ENCODE peak calls at places on chromosomes 16 and 17, in six cellular contexts. One of them, this sample, is unnamed.
A peak's percentile ranks its signal among the peaks of the same experiment; 100 is the strongest.

GRCh38 chr16:49700222-49700927 is 155.5 kb downstream of the ZNF423 start:
- DNase-seq in AG04450: no peak
- DNase-seq in A549: no peak
- DNase-seq in CD8-positive, alpha-beta T cell: no peak
- DNase-seq in right lobe of liver: no peak
- DNase-seq in stomach: no peak
- DNase-seq in this sample: no peak

GRCh38 chr16:10629592-10629963 is 49.2 kb upstream of the EMP2 start:
- DNase-seq in AG04450: no peak
- DNase-seq in A549: no peak
- DNase-seq in CD8-positive, alpha-beta T cell: no peak
- DNase-seq in right lobe of liver: no peak
- DNase-seq in stomach: no peak
- DNase-seq in this sample: no peak

GRCh38 chr17:60398227-60398959 is 6.5 kb upstream of the USP32 start:
- DNase-seq in AG04450: no peak
- DNase-seq in A549: no peak
- DNase-seq in CD8-positive, alpha-beta T cell: no peak
- DNase-seq in right lobe of liver: no peak
- DNase-seq in stomach: no peak
- DNase-seq in this sample: no peak

GRCh38 chr17:62093188-62094155 is 28.4 kb upstream of the MED13 start:
- DNase-seq in AG04450: peak; percentile 47
- DNase-seq in A549: peak; percentile 88
- DNase-seq in CD8-positive, alpha-beta T cell: no peak
- DNase-seq in right lobe of liver: peak; percentile 56
- DNase-seq in stomach: no peak
- DNase-seq in this sample: peak; percentile 37

GRCh38 chr17:41679740-41680425 is 8.8 kb upstream of the EIF1 start:
- DNase-seq in AG04450: no peak
- DNase-seq in A549: no peak
- DNase-seq in CD8-positive, alpha-beta T cell: no peak
- DNase-seq in right lobe of liver: no peak
- DNase-seq in stomach: no peak
- DNase-seq in this sample: no peak

GRCh38 chr16:77866769-77867168 is 78.4 kb downstream of the VAT1L start:
- DNase-seq in AG04450: no peak
- DNase-seq in A549: no peak
- DNase-seq in CD8-positive, alpha-beta T cell: no peak
- DNase-seq in right lobe of liver: no peak
- DNase-seq in stomach: no peak
- DNase-seq in this sample: no peak

GRCh38 chr17:31433091-31433790 is 41.8 kb downstream of the RAB11FIP4 start:
- DNase-seq in AG04450: no peak
- DNase-seq in A549: no peak
- DNase-seq in CD8-positive, alpha-beta T cell: peak; percentile 40
- DNase-seq in right lobe of liver: no peak
- DNase-seq in stomach: no peak
- DNase-seq in this sample: no peak

GRCh38 chr16:27515874-27516353 is 33.8 kb downstream of the GTF3C1 start:
- DNase-seq in AG04450: no peak
- DNase-seq in A549: peak; percentile 48
- DNase-seq in CD8-positive, alpha-beta T cell: no peak
- DNase-seq in right lobe of liver: no peak
- DNase-seq in stomach: peak; percentile 27
- DNase-seq in this sample: no peak

GRCh38 chr17:4142107-4142900 is 526 bp downstream of the ZZEF1 start:
- DNase-seq in AG04450: no peak
- DNase-seq in A549: peak; percentile 14
- DNase-seq in CD8-positive, alpha-beta T cell: peak; percentile 16
- DNase-seq in right lobe of liver: peak; percentile 72
- DNase-seq in stomach: peak; percentile 32
- DNase-seq in this sample: no peak

GRCh38 chr16:87963400-87963799 is 12.2 kb downstream of the BANP start:
- DNase-seq in AG04450: no peak
- DNase-seq in A549: no peak
- DNase-seq in CD8-positive, alpha-beta T cell: peak; percentile 47
- DNase-seq in right lobe of liver: no peak
- DNase-seq in stomach: no peak
- DNase-seq in this sample: peak; percentile 64

GRCh38 chr16:3983081-3983520 is 102.6 kb upstream of the CREBBP start:
- DNase-seq in AG04450: no peak
- DNase-seq in A549: peak; percentile 81
- DNase-seq in CD8-positive, alpha-beta T cell: no peak
- DNase-seq in right lobe of liver: peak; percentile 82
- DNase-seq in stomach: peak; percentile 82
- DNase-seq in this sample: no peak

GRCh38 chr17:79824893-79825579 is 14.2 kb downstream of the CBX4 start:
- DNase-seq in AG04450: no peak
- DNase-seq in A549: no peak
- DNase-seq in CD8-positive, alpha-beta T cell: no peak
- DNase-seq in right lobe of liver: no peak
- DNase-seq in stomach: no peak
- DNase-seq in this sample: no peak

GRCh38 chr17:39517224-39517623 is 55.9 kb downstream of the CDK12 start:
- DNase-seq in AG04450: no peak
- DNase-seq in A549: no peak
- DNase-seq in CD8-positive, alpha-beta T cell: no peak
- DNase-seq in right lobe of liver: no peak
- DNase-seq in stomach: no peak
- DNase-seq in this sample: no peak

GRCh38 chr16:71499775-71500364 is 10.7 kb upstream of the ZNF19 start:
- DNase-seq in AG04450: peak; percentile 33
- DNase-seq in A549: peak; percentile 67
- DNase-seq in CD8-positive, alpha-beta T cell: peak; percentile 21
- DNase-seq in right lobe of liver: no peak
- DNase-seq in stomach: no peak
- DNase-seq in this sample: peak; percentile 49

GRCh38 chr17:39688945-39689344 is 1.1 kb upstream of the PGAP3 start:
- DNase-seq in AG04450: no peak
- DNase-seq in A549: no peak
- DNase-seq in CD8-positive, alpha-beta T cell: no peak
- DNase-seq in right lobe of liver: no peak
- DNase-seq in stomach: no peak
- DNase-seq in this sample: no peak

GRCh38 chr17:63629627-63630026 is 7.4 kb downstream of the MAP3K3 start:
- DNase-seq in AG04450: no peak
- DNase-seq in A549: no peak
- DNase-seq in CD8-positive, alpha-beta T cell: no peak
- DNase-seq in right lobe of liver: no peak
- DNase-seq in stomach: no peak
- DNase-seq in this sample: no peak

GRCh38 chr17:5467416-5467815 is 1.4 kb downstream of the DHX33 start:
- DNase-seq in AG04450: no peak
- DNase-seq in A549: no peak
- DNase-seq in CD8-positive, alpha-beta T cell: no peak
- DNase-seq in right lobe of liver: no peak
- DNase-seq in stomach: no peak
- DNase-seq in this sample: no peak

GRCh38 chr17:3978421-3979275 is 14.4 kb upstream of the ATP2A3 start:
- DNase-seq in AG04450: no peak
- DNase-seq in A549: no peak
- DNase-seq in CD8-positive, alpha-beta T cell: no peak
- DNase-seq in right lobe of liver: peak; percentile 12
- DNase-seq in stomach: peak; percentile 78
- DNase-seq in this sample: no peak

GRCh38 chr17:49252148-49252682 is 21.6 kb upstream of the PHOSPHO1 start:
- DNase-seq in AG04450: no peak
- DNase-seq in A549: peak; percentile 59
- DNase-seq in CD8-positive, alpha-beta T cell: no peak
- DNase-seq in right lobe of liver: no peak
- DNase-seq in stomach: no peak
- DNase-seq in this sample: no peak

GRCh38 chr16:59356709-59357108 is 622.6 kb upstream of the GOT2 start:
- DNase-seq in AG04450: no peak
- DNase-seq in A549: peak; percentile 41
- DNase-seq in CD8-positive, alpha-beta T cell: no peak
- DNase-seq in right lobe of liver: no peak
- DNase-seq in stomach: no peak
- DNase-seq in this sample: no peak

GRCh38 chr16:85722066-85722465 is 28.8 kb downstream of the C16orf74 start:
- DNase-seq in AG04450: no peak
- DNase-seq in A549: no peak
- DNase-seq in CD8-positive, alpha-beta T cell: no peak
- DNase-seq in right lobe of liver: no peak
- DNase-seq in stomach: no peak
- DNase-seq in this sample: no peak

DNA sequence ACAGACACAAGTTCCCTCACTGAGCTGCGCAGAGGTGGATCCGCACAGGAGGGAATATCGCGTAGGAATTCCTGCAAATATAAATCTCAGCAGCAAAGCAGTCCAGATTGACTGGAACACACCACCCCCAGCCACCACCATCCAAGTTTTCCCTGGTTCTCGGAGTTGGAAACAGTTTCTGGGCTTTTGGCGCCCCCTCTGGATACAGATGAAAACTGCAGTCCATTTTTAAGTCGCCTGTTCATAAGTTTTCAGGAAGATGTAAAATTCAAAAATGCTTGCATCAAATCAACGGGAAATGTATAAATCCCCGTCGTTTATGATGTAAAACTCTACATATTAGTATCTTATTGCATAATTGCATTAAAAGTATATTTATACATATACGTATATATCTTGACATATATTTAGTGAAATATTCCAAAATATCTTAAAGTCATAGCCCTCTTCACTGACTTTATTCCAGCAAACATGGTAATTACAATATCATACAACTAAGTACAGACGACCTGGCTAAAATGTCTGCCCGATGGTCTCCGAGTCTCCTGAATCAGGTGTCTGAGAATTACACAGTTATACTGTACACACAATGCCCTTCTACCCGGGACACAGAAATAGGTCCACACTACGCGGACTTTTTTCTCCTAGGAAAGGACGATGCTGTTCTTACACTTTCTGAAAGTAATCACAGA is 2.1 kb upstream of the SOX9 start:
- DNase-seq in AG04450: peak; percentile 77
- DNase-seq in A549: peak; percentile 84
- DNase-seq in CD8-positive, alpha-beta T cell: no peak
- DNase-seq in right lobe of liver: peak; percentile 63
- DNase-seq in stomach: peak; percentile 75
- DNase-seq in this sample: peak; percentile 59
- H3K4me3 ChIP-seq in AG04450: peak overlapping the region; percentile 63
- H3K4me3 ChIP-seq in A549: peak overlapping the region; percentile 35
- H3K4me3 ChIP-seq in CD8-positive, alpha-beta T cell: no peak overlapping the region
- H3K4me3 ChIP-seq in right lobe of liver: no peak overlapping the region
- H3K4me3 ChIP-seq in stomach: peak overlapping the region; percentile 48
- H3K4me3 ChIP-seq in this sample: no peak overlapping the region

DNA sequence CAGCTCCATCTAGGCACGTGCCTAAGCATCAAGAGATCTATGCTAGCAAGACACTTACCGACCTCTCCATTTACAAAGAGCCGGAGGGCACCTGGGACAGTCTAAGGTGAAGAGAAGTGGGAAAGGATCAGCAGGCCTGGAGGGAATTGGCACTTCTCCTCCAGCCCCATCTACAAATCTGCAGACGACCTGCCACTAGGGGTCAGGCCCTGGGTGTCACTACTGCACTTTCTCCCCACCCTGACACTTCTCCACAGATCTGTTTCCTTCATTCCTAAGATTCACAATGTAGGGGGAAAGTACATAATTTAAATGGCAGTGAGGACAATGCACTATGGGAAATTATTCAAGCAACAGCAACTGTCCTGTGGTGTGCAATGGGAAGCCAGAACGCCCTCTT is 8.1 kb downstream of the MKS1 start:
- DNase-seq in AG04450: no peak
- DNase-seq in A549: no peak
- DNase-seq in CD8-positive, alpha-beta T cell: no peak
- DNase-seq in right lobe of liver: no peak
- DNase-seq in stomach: no peak
- DNase-seq in this sample: no peak
- TF ChIP-seq CTCF in AG04450: no peak
- TF ChIP-seq CTCF in A549: peak; percentile 26
- TF ChIP-seq CTCF in CD8-positive, alpha-beta T cell: no peak
- TF ChIP-seq CTCF in right lobe of liver: no peak
- TF ChIP-seq CTCF in stomach: no peak
- TF ChIP-seq CTCF in this sample: peak; percentile 18

GRCh38 chr17:77287432-77288068 is 146.8 kb downstream of the SEC14L1 start:
- DNase-seq in AG04450: peak; percentile 63
- DNase-seq in A549: peak; percentile 95
- DNase-seq in CD8-positive, alpha-beta T cell: no peak
- DNase-seq in right lobe of liver: peak; percentile 86
- DNase-seq in stomach: peak; percentile 83
- DNase-seq in this sample: peak; percentile 61
- H3K4me3 ChIP-seq in AG04450: no peak overlapping the region
- H3K4me3 ChIP-seq in A549: peak overlapping the region; percentile 41
- H3K4me3 ChIP-seq in CD8-positive, alpha-beta T cell: no peak overlapping the region
- H3K4me3 ChIP-seq in right lobe of liver: peak overlapping the region; percentile 38
- H3K4me3 ChIP-seq in stomach: no peak overlapping the region
- H3K4me3 ChIP-seq in this sample: no peak overlapping the region

GRCh38 chr17:81402530-81402941 is 7.3 kb downstream of the BAHCC1 start:
- DNase-seq in AG04450: no peak
- DNase-seq in A549: no peak
- DNase-seq in CD8-positive, alpha-beta T cell: no peak
- DNase-seq in right lobe of liver: no peak
- DNase-seq in stomach: no peak
- DNase-seq in this sample: no peak

GRCh38 chr17:81403040-81403467 is 7.8 kb downstream of the BAHCC1 start:
- DNase-seq in AG04450: no peak
- DNase-seq in A549: no peak
- DNase-seq in CD8-positive, alpha-beta T cell: no peak
- DNase-seq in right lobe of liver: no peak
- DNase-seq in stomach: no peak
- DNase-seq in this sample: no peak

GRCh38 chr17:81400154-81400938 is 5.1 kb downstream of the BAHCC1 start:
- DNase-seq in AG04450: no peak
- DNase-seq in A549: peak; percentile 68
- DNase-seq in CD8-positive, alpha-beta T cell: no peak
- DNase-seq in right lobe of liver: peak; percentile 75
- DNase-seq in stomach: peak; percentile 56
- DNase-seq in this sample: no peak

GRCh38 chr17:81400939-81401726 is 5.9 kb downstream of the BAHCC1 start:
- DNase-seq in AG04450: no peak
- DNase-seq in A549: no peak
- DNase-seq in CD8-positive, alpha-beta T cell: no peak
- DNase-seq in right lobe of liver: no peak
- DNase-seq in stomach: no peak
- DNase-seq in this sample: no peak

DNA sequence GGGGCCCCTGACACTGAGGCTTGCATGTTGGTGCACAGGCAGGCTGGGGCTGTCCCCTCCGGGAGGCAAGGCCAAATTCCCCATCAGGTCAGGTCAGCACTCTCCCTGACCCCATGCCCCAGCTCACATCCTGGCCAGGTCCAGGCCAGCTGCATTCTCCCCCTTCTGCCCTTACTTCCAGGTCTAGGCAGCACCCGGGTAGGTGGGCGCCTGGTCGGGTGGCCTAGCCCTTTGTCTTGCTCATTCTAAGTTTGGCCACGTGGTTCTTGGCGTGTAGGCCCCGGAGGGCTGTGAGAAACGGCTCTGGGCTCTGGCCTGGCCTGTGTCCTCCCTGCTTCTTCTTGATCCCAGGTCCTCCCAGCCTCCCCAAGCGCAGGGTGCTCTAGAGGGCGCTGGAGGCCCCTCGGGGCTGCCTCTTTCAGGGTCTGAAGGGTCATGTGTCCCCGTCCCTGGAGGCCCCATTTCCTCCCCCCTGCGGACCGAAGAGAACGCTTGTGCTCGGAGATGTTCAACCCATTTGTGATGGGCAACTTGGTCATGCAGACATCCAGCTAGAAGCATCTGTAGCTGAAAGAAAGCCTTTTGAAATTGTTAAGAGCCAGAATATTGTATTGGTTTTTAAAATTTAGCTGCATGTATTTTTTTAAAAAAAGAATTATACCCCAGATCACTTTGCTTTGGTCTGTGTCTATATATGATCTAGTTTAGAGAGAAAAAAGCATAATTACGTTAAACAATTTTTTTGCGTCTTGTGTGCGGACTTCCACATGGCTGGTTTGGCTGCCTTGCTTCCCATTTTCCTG is 6.7 kb downstream of the BAHCC1 start:
- DNase-seq in AG04450: no peak
- DNase-seq in A549: peak; percentile 81
- DNase-seq in CD8-positive, alpha-beta T cell: no peak
- DNase-seq in right lobe of liver: no peak
- DNase-seq in stomach: no peak
- DNase-seq in this sample: no peak
- TF ChIP-seq CTCF in AG04450: peak; percentile 30
- TF ChIP-seq CTCF in A549: peak; percentile 55
- TF ChIP-seq CTCF in CD8-positive, alpha-beta T cell: no peak
- TF ChIP-seq CTCF in right lobe of liver: no peak
- TF ChIP-seq CTCF in stomach: no peak
- TF ChIP-seq CTCF in this sample: peak; percentile 32

This sample was measured in HFF-Myc.